ENCODE peak calls at places on chromosome X, in nine cellular contexts. V is NCI-H1092 treated with DMSO at 0.1 percent for 48 hours; K is NCI-H1105; T is stimulated activated CD8-positive, alpha-beta memory T cell treated with anti-CD3 and anti-CD28 coated beads, Interleukin-15, amount 100 ng/mL, for 24 hours; F is activated CD4-positive, alpha-beta T cell treated with anti-CD3 and anti-CD28 coated beads for 4 hours; S is esophagus squamous epithelium; G is NCI-H2171 treated with DMSO at 0.1 percent for 48 hours; L is H4; O is AG09319. Y is an unnamed sample.

GRCh38 chrX:96576358-96576757 is 108.3 kb upstream of the DIAPH2 start:
- DNase-seq in V (no peak), K (no peak), T (no peak), F (no peak), S (no peak), G (no peak), L (no peak), O (no peak), Y (no peak)

GRCh38 chrX:144681501-144681900 is 565.8 kb upstream of the SPANXN1 start:
- DNase-seq in V (no peak), K (no peak), T (no peak), F (no peak), S (no peak), G (no peak), L (peak; percentile 90), O (no peak), Y (no peak)

GRCh38 chrX:1673337-1673736 is 58.5 kb downstream of the ASMT start:
- DNase-seq in V (no peak), K (no peak), T (no peak), F (peak; percentile 30), S (no peak), G (no peak), L (peak; percentile 51), O (no peak), Y (peak; percentile 41)

GRCh38 chrX:84611843-84612636 is 109.8 kb upstream of the HDX start:
- DNase-seq in V (no peak), K (no peak), T (no peak), F (no peak), S (no peak), G (no peak), L (no peak), O (no peak), Y (no peak)

GRCh38 chrX:139826065-139827044 is 106.5 kb downstream of the ATP11C start:
- DNase-seq in V (no peak), K (no peak), T (no peak), F (no peak), S (no peak), G (no peak), L (no peak), O (peak; percentile 14), Y (no peak)

GRCh38 chrX:101507372-101507771 is 22.1 kb downstream of the ARMCX4 start:
- DNase-seq in V (no peak), K (no peak), T (no peak), F (no peak), S (no peak), G (no peak), L (no peak), O (no peak), Y (no peak)

GRCh38 chrX:38260231-38260630 is 39.6 kb upstream of the SRPX start:
- DNase-seq in V (peak; percentile 2), K (no peak), T (no peak), F (no peak), S (no peak), G (no peak), L (peak; percentile 21), O (no peak), Y (no peak)

GRCh38 chrX:56268888-56269287 is 36.7 kb downstream of the KLF8 start:
- DNase-seq in V (no peak), K (no peak), T (no peak), F (no peak), S (no peak), G (no peak), L (no peak), O (no peak), Y (no peak)

GRCh38 chrX:42754129-42754528 is 23.8 kb downstream of the PPP1R2C start:
- DNase-seq in V (no peak), K (no peak), T (no peak), F (no peak), S (no peak), G (no peak), L (no peak), O (no peak), Y (no peak)

GRCh38 chrX:361231-362145 is 25.2 kb downstream of the PPP2R3B start:
- DNase-seq in V (no peak), K (no peak), T (no peak), F (no peak), S (no peak), G (no peak), L (no peak), O (no peak), Y (no peak)

GRCh38 chrX:153967536-153968214 is 3.9 kb downstream of the HCFC1 start:
- DNase-seq in V (no peak), K (no peak), T (no peak), F (no peak), S (no peak), G (no peak), L (no peak), O (no peak), Y (no peak)

GRCh38 chrX:144809025-144809424 is 438.3 kb upstream of the SPANXN1 start:
- DNase-seq in V (no peak), K (no peak), T (no peak), F (no peak), S (no peak), G (no peak), L (no peak), O (no peak), Y (no peak)

GRCh38 chrX:100695991-100696390 is 35.9 kb downstream of the SYTL4 start:
- DNase-seq in V (no peak), K (no peak), T (no peak), F (no peak), S (no peak), G (no peak), L (no peak), O (no peak), Y (no peak)

GRCh38 chrX:83469551-83469950 is 38.5 kb upstream of the POU3F4 start:
- DNase-seq in V (peak; percentile 1), K (peak; percentile 15), T (no peak), F (peak; percentile 5), S (no peak), G (peak; percentile 2), L (peak; percentile 12), O (no peak), Y (peak; percentile 22)

GRCh38 chrX:2774776-2775175 is 22.9 kb downstream of the XG start:
- DNase-seq in V (no peak), K (no peak), T (no peak), F (no peak), S (no peak), G (no peak), L (no peak), O (no peak), Y (no peak)

GRCh38 chrX:152869972-152870371 is 27.9 kb upstream of the ZNF185 start:
- DNase-seq in V (no peak), K (no peak), T (no peak), F (no peak), S (no peak), G (no peak), L (no peak), O (no peak), Y (no peak)

GRCh38 chrX:139739138-139739537 is 31.2 kb upstream of the MCF2 start:
- DNase-seq in V (no peak), K (no peak), T (no peak), F (peak; percentile 1), S (no peak), G (no peak), L (peak; percentile 72), O (no peak), Y (no peak)

GRCh38 chrX:31858915-31859314 is 787.1 kb upstream of the FTHL17 start:
- DNase-seq in V (no peak), K (no peak), T (no peak), F (no peak), S (no peak), G (no peak), L (no peak), O (no peak), Y (no peak)

GRCh38 chrX:155747520-155747919 is 133.6 kb upstream of the VAMP7 start:
- DNase-seq in V (peak; percentile 59), K (peak; percentile 84), T (no peak), F (no peak), S (no peak), G (peak; percentile 11), L (peak; percentile 59), O (no peak), Y (no peak)

GRCh38 chrX:94914235-94914634 is 1240.2 kb downstream of the FAM133A start:
- DNase-seq in V (no peak), K (peak; percentile 1), T (no peak), F (no peak), S (no peak), G (no peak), L (no peak), O (no peak), Y (no peak)

GRCh38 chrX:46179748-46180147 is 365.5 kb downstream of the ZNF674 start:
- DNase-seq in V (peak; percentile 31), K (no peak), T (no peak), F (no peak), S (no peak), G (peak; percentile 32), L (peak; percentile 20), O (no peak), Y (no peak)

GRCh38 chrX:150913511-150913910 is 15.0 kb upstream of the CD99L2 start:
- DNase-seq in V (no peak), K (no peak), T (no peak), F (no peak), S (no peak), G (peak; percentile 18), L (peak; percentile 75), O (peak; percentile 41), Y (no peak)